ENCODE peak calls at places on chromosomes 3 and 15, in six cellular contexts. E, V, W, K, D and Q are unnamed samples.

GRCh38 chr3:49647741-49648140 is 26.4 kb upstream of the APEH start:
- DNase-seq in E (peak), V (no peak), W (no peak), K (no peak), D (no peak), Q (no peak)

GRCh38 chr3:19798324-19798723 is 135.7 kb downstream of the EFHB start:
- DNase-seq in E (no peak), V (no peak), W (no peak), K (no peak), D (no peak), Q (no peak)

GRCh38 chr3:184694266-184694665 is 17.6 kb downstream of the MAGEF1 start:
- DNase-seq in E (no peak), V (no peak), W (no peak), K (no peak), D (no peak), Q (no peak)

GRCh38 chr3:116260491-116260890 is 184.8 kb downstream of the LSAMP start:
- DNase-seq in E (no peak), V (no peak), W (no peak), K (no peak), D (no peak), Q (no peak)

GRCh38 chr3:132382688-132383194 is 34.6 kb upstream of the DNAJC13 start:
- DNase-seq in E (no peak), V (no peak), W (no peak), K (no peak), D (no peak), Q (no peak)

GRCh38 chr15:32683906-32684584 is 33.8 kb upstream of the GREM1 start:
- DNase-seq in E (peak), V (no peak), W (no peak), K (no peak), D (no peak), Q (no peak)

GRCh38 chr3:2078821-2079220 is 19.8 kb upstream of the CNTN4 start:
- DNase-seq in E (no peak), V (no peak), W (no peak), K (no peak), D (no peak), Q (no peak)

GRCh38 chr15:74178326-74179100 is 5.0 kb downstream of the ISLR start:
- DNase-seq in E (no peak), V (peak), W (no peak), K (no peak), D (no peak), Q (no peak)

GRCh38 chr3:50572801-50573371 is 3.6 kb downstream of the HEMK1 start:
- DNase-seq in E (no peak), V (no peak), W (no peak), K (no peak), D (no peak), Q (peak)

GRCh38 chr3:100875239-100875638 is 118.0 kb downstream of the ABI3BP start:
- DNase-seq in E (peak), V (peak), W (no peak), K (no peak), D (no peak), Q (no peak)